ENCODE peak calls at places on chromosomes 13 and 19, in four cellular contexts. X is thoracic aorta, H is aorta, O is H7. D is an unnamed sample. For H3K27me3, the result is how much of the 10 kb centered on the place peaks cover.

GRCh38 chr13:41590122-41590521 is 132.8 kb downstream of the RGCC start:
- DNase-seq in H (no peak), O (no peak), X (no peak), D (no peak)

GRCh38 chr19:43479961-43480561 is 14.7 kb upstream of the LYPD3 start:
- DNase-seq in H (no peak), X (no peak), O (no peak), D (no peak)

GRCh38 chr19:41758846-41759245 is 3.5 kb downstream of the CEACAM6 start:
- DNase-seq in H (no peak), O (no peak), X (no peak), D (no peak)

GRCh38 chr13:24459234-24459633 is 53.3 kb downstream of the PARP4 start:
- DNase-seq in H (no peak), X (no peak), O (no peak), D (no peak)

GRCh38 chr13:48571121-48571901 is 38.4 kb upstream of the RCBTB2 start:
- DNase-seq in X (no peak), O (no peak), H (no peak), D (no peak)

GRCh38 chr19:23972161-23972560 is 57.5 kb downstream of the ZNF726 start:
- DNase-seq in H (no peak), O (no peak), X (no peak), D (no peak)

GRCh38 chr13:104326523-104326922 is 1260.3 kb upstream of the SLC10A2 start:
- DNase-seq in H (no peak), X (no peak), O (no peak), D (no peak)

GRCh38 chr19:11528551-11529341 is at the start of gene ECSIT:
- DNase-seq in H (peak), O (peak), X (peak), D (peak)

GRCh38 chr13:93450226-93450625 is 223.6 kb downstream of the GPC6 start:
- DNase-seq in H (no peak), O (no peak), X (no peak), D (no peak)

GRCh38 chr13:73018336-73018735 is 40.5 kb upstream of the KLF5 start:
- DNase-seq in O (no peak), X (no peak), H (no peak), D (no peak)

GRCh38 chr13:20457670-20458069 is 68.0 kb downstream of the CRYL1 start:
- DNase-seq in X (no peak), O (no peak), H (no peak), D (no peak)

GRCh38 chr19:4140237-4140711 is 13.2 kb upstream of the CREB3L3 start:
- DNase-seq in H (no peak), X (no peak), O (peak), D (peak)

GRCh38 chr13:113457510-113457909 is 4.2 kb upstream of the ADPRHL1 start:
- DNase-seq in X (no peak), H (no peak), O (peak), D (no peak)

GRCh38 chr19:34432797-34433196 is 4.6 kb downstream of the UBA2 start:
- DNase-seq in X (no peak), O (peak), H (peak), D (peak)

GRCh38 chr19:6101291-6101690 is 9.0 kb downstream of the RFX2 start:
- DNase-seq in O (no peak), X (no peak), H (no peak), D (no peak)

GRCh38 chr19:34428549-34429285 is 536 bp downstream of the UBA2 start:
- DNase-seq in X (no peak), O (peak), H (peak), D (no peak)

GRCh38 chr19:46759817-46760333 is 13.6 kb upstream of the STRN4 start:
- DNase-seq in H (no peak), X (no peak), O (peak), D (no peak)

GRCh38 chr13:78881054-78881453 is 222.1 kb upstream of the OBI1 start:
- DNase-seq in H (no peak), O (no peak), X (no peak), D (no peak)

GRCh38 chr13:98664047-98664446 is 87.1 kb upstream of the STK24 start:
- DNase-seq in H (no peak), X (no peak), O (no peak), D (no peak)

GRCh38 chr13:78476910-78477309 is 126.4 kb downstream of the POU4F1 start:
- DNase-seq in X (no peak), O (no peak), H (no peak), D (no peak)

GRCh38 chr19:11881151-11881800 is 6.3 kb upstream of the ZNF69 start:
- DNase-seq in X (no peak), O (peak), H (peak), D (peak)

GRCh38 chr13:114090476-114090875 is 41.9 kb downstream of the RASA3 start:
- DNase-seq in X (no peak), O (no peak), H (no peak), D (peak)

GRCh38 chr19:45179848-45180370 is 1.3 kb downstream of the BLOC1S3 start:
- DNase-seq in H (no peak), O (peak), X (no peak), D (peak)

GRCh38 chr13:82165396-82166174 is 1716.7 kb downstream of the SLITRK1 start:
- DNase-seq in O (peak), X (no peak), H (peak), D (no peak)

GRCh38 chr13:59483441-59484116 is 680.1 kb downstream of the DIAPH3 start:
- DNase-seq in O (peak), X (no peak), H (no peak), D (peak)

GRCh38 chr19:1935484-1936208 is 5.3 kb upstream of the CSNK1G2 start:
- DNase-seq in H (no peak), O (no peak), X (no peak), D (no peak)

GRCh38 chr13:85019121-85019520 is 780.1 kb downstream of the SLITRK6 start:
- DNase-seq in X (no peak), O (no peak), H (no peak), D (no peak)

GRCh38 chr13:112670118-112670517 is 19.7 kb upstream of the ATP11A start:
- DNase-seq in X (no peak), O (no peak), H (no peak), D (peak)

DNA sequence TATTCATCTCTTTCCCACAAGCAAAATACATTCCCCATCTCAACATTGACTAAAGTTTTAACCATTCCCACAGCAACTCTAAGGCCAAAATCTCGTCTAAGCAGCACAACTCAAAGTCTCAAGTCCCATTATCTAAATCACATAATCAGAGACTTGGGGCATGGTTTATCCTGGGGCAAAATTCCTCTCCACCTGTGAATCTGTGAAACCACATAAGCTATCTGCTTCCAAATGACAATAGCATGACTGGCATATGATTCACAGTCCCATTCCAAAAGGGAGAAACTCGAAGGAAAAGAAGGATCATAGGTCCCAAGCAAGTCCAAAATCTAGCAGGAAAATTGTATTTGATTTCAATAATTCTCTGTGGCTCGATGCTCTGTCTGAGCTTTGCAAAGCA is 73.0 kb downstream of the ANKRD10 start:
- DNase-seq in X (no peak), O (no peak), H (no peak), D (peak)
- H3K27me3 ChIP-seq in X (under half), O (under half), H (under half), D (under half)

GRCh38 chr13:36347826-36348225 is 1.6 kb upstream of the SPART start:
- DNase-seq in X (no peak), O (no peak), H (no peak), D (no peak)
- H3K27me3 ChIP-seq in X (under half), O (under half), H (under half), D (under half)

GRCh38 chr19:292951-293350 is 1.7 kb upstream of the PLPP2 start:
- DNase-seq in X (no peak), O (no peak), H (no peak), D (peak)
- H3K27me3 ChIP-seq in X (under half), O (under half), H (under half), D (under half)

GRCh38 chr13:45584816-45585215 is 30.7 kb downstream of the ERICH6B start:
- DNase-seq in H (no peak), O (peak), X (no peak), D (peak)
- H3K27me3 ChIP-seq in H (under half), O (under half), X (under half), D (under half)

DNA sequence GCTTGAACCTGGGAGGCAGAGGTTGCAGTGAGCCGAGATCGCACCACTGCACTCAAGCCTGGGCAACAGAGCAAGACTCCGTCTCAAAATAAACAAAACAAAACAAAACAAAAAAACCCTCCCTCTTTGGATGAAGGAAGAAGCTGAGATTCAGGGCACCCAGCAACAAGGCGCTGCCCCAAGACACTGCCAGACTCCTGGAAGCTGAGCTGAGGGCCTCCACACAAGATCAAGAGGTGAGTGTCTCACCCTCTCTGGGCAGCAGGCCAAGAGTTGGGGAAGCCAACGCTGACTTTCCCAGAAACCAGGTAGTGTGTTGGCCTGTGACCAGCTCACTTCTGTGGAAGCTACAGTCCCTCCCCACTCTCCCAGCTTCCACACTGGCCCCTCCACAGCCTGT is 3.7 kb upstream of the TYROBP start:
- DNase-seq in X (no peak), H (no peak), O (no peak), D (no peak)
- H3K27me3 ChIP-seq in X (under half), H (under half), O (under half), D (under half)

DNA sequence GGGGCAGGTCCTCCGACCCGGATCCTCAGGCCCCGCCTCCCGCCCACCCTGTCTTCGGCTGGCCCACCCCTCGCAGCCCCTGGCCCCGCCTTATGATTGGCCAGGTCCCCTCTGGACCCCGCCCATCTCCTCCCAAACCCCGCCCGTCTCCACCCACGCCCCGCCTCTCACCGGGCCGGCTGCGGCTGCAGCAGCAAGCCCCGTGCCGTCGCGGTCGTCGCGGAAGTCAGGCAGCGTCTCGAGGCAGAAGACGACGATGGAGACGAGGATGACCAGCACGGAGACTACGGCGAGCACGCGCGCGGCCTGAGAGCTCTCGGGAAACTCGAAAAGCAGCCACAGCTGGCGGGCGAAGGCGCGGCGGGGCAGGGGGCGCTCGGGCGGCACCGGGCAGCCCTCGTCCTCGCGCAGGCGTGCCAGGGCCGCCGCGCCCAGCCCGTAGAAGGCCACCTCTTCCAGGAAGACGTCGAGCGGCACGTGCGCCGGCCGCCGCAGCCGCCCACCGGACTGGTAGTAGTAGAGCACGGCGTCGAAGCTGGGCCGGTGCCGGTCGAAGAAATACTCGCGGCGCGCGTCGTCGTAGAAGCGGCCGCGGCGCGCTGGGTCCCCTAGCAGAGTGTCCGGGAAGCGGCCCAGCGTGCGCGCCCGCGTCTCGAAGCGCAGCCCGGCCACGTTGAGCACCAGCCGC is 495 bp downstream of the KCNA7 start:
- DNase-seq in X (no peak), O (peak), H (no peak), D (peak)
- H3K27me3 ChIP-seq in X (under half), O (half or more), H (under half), D (half or more)

DNA sequence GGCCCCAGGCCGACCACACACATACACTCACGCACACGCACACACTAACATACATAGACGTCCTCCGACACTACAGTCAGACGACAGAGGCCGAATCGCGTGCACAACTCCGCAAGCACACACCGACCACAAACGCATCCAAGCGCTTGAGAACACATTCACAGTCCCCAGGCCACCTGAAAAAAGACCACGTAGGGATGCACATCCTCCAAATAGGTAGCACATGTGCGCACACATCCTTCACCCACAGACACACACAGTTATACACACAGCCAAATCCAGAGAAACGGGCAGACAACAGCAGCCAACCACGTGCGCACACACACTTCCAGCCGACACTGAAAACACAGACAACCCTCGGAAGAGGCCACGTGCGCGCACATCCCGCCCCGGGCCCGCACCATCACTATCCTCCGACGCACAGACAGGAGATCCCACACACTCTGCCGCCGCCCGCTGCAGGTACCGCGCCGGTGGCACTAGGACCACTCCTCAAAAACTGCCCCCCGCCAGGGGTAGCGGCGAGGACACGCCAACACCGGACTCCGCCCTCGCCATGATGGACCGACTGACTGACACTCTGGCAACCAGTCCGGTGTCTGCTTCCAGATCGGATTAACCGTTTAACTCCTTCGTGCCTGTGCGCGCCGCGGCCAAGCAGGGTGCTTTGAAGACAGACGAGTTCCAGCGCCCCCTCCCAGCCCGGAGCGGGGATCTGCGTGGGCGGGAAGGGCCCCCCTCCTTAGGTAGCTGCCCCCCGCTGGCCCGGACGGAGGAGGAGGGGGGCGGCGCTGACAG is 493 bp upstream of the PDE4A start:
- DNase-seq in O (peak), X (no peak), H (no peak), D (peak)
- H3K27me3 ChIP-seq in O (half or more), X (under half), H (under half), D (half or more)

GRCh38 chr13:44406617-44407016 is 33.0 kb downstream of the SERP2 start:
- DNase-seq in X (no peak), O (no peak), H (no peak), D (no peak)

GRCh38 chr13:44401577-44401976 is 28.0 kb downstream of the SERP2 start:
- DNase-seq in O (no peak), X (no peak), H (no peak), D (no peak)

GRCh38 chr13:44403720-44404063 is 30.1 kb downstream of the SERP2 start:
- DNase-seq in H (peak), O (peak), X (no peak), D (peak)

GRCh38 chr13:44404261-44405139 is 30.9 kb downstream of the SERP2 start:
- DNase-seq in O (peak), H (peak), X (no peak), D (peak)

GRCh38 chr13:44402902-44403719 is 29.5 kb downstream of the SERP2 start:
- DNase-seq in O (peak), X (no peak), H (peak), D (peak)
- H3K27me3 ChIP-seq in O (under half), X (under half), H (under half), D (under half)

GRCh38 chr19:35561436-35561835 is 2.0 kb downstream of the ATP4A start:
- DNase-seq in X (no peak), O (no peak), H (peak), D (no peak)
- H3K27me3 ChIP-seq in X (under half), O (under half), H (under half), D (under half)

D was measured in endodermal cell.